ENCODE peak calls at places on chromosomes 6 and 20, in nine cellular contexts. R is activated CD8-positive, alpha-beta memory T cell treated with anti-CD3 and anti-CD28 coated beads for 1 hour; S is HT1080; U is hypothalamus; A is glutamatergic neuron; Z is dorsolateral prefrontal cortex; H is GDM1; V is CD8-positive, alpha-beta memory T cell; K is iPS-NIHi11. T is an unnamed sample.
A peak's percentile ranks its signal among the peaks of the same experiment; 100 is the strongest.

GRCh38 chr6:159887146-159887545 is 3.6 kb upstream of the MAS1 start:
- DNase-seq in R (no peak), S (no peak), U (no peak), A (no peak), Z (no peak), H (no peak), V (no peak), K (no peak), T (no peak)

GRCh38 chr6:8859501-8859900 is 424.2 kb upstream of the SLC35B3 start:
- DNase-seq in R (no peak), S (peak; percentile 5), U (no peak), A (no peak), Z (no peak), H (no peak), V (no peak), K (no peak), T (peak; percentile 11)

GRCh38 chr6:72787521-72788031 is 165.7 kb downstream of the KCNQ5 start:
- DNase-seq in R (no peak), S (peak; percentile 84), U (no peak), A (no peak), Z (no peak), H (no peak), V (no peak), K (peak; percentile 34), T (peak; percentile 26)

GRCh38 chr20:49603209-49603627 is 35.3 kb upstream of the PTGIS start:
- DNase-seq in R (no peak), S (no peak), U (no peak), A (peak; percentile 69), Z (no peak), H (no peak), V (no peak), K (peak; percentile 71), T (peak; percentile 67)

GRCh38 chr6:95185874-95186273 is 391.5 kb upstream of the MANEA start:
- DNase-seq in R (no peak), S (no peak), U (no peak), A (no peak), Z (no peak), H (no peak), V (no peak), K (no peak), T (no peak)

GRCh38 chr20:52242237-52243230 is 51.0 kb upstream of the ZFP64 start:
- DNase-seq in R (no peak), S (no peak), U (no peak), A (no peak), Z (no peak), H (no peak), V (peak; percentile 16), K (peak; percentile 29), T (peak; percentile 26)

GRCh38 chr6:106334646-106335448 is 9.3 kb upstream of the ATG5 start:
- DNase-seq in R (peak; percentile 10), S (peak; percentile 52), U (no peak), A (no peak), Z (no peak), H (peak; percentile 20), V (peak; percentile 51), K (peak; percentile 66), T (peak; percentile 35)

GRCh38 chr20:50982372-50982771 is 23.8 kb downstream of the MOCS3 start:
- DNase-seq in R (no peak), S (peak; percentile 52), U (no peak), A (no peak), Z (no peak), H (no peak), V (no peak), K (no peak), T (peak; percentile 87)

GRCh38 chr6:144033816-144034540 is 25.9 kb upstream of the PLAGL1 start:
- DNase-seq in R (no peak), S (peak; percentile 53), U (no peak), A (no peak), Z (no peak), H (no peak), V (no peak), K (no peak), T (peak; percentile 65)

GRCh38 chr20:19113343-19113930 is 99.0 kb upstream of the SLC24A3 start:
- DNase-seq in R (no peak), S (no peak), U (no peak), A (no peak), Z (no peak), H (no peak), V (no peak), K (no peak), T (no peak)

GRCh38 chr20:50277460-50278376 is 87.1 kb downstream of the CEBPB start:
- DNase-seq in R (no peak), S (no peak), U (no peak), A (no peak), Z (no peak), H (no peak), V (no peak), K (no peak), T (peak; percentile 20)

GRCh38 chr6:31621320-31621939 is 915 bp downstream of the PRRC2A start:
- DNase-seq in R (no peak), S (no peak), U (no peak), A (no peak), Z (no peak), H (no peak), V (no peak), K (no peak), T (no peak)

GRCh38 chr20:33702861-33703260 is 16.7 kb upstream of the E2F1 start:
- DNase-seq in R (no peak), S (no peak), U (no peak), A (peak; percentile 75), Z (peak; percentile 70), H (no peak), V (no peak), K (no peak), T (no peak)

GRCh38 chr6:13859871-13860555 is 45.7 kb upstream of the MCUR1 start:
- DNase-seq in R (no peak), S (no peak), U (no peak), A (peak; percentile 53), Z (no peak), H (no peak), V (no peak), K (no peak), T (no peak)

T was measured in RPMI7951.